ENCODE peak calls at places on chromosomes 1 and 21, in nine cellular contexts. One of them, this sample, is unnamed.

GRCh38 chr1:192045038-192045575 is 113.2 kb upstream of the RGS18 start:
- DNase-seq in hepatocyte: no peak
- DNase-seq in Calu3: no peak
- DNase-seq in esophagus squamous epithelium: no peak
- DNase-seq in endothelial cell: no peak
- DNase-seq in kidney epithelial cell: no peak
- DNase-seq in lower lobe of right lung: no peak
- DNase-seq in cardiac muscle cell: peak
- DNase-seq in natural killer cell: no peak
- DNase-seq in this sample: no peak

GRCh38 chr1:247357062-247357780 is 25.6 kb upstream of the ZNF496 start:
- DNase-seq in hepatocyte: peak
- DNase-seq in Calu3: no peak
- DNase-seq in esophagus squamous epithelium: no peak
- DNase-seq in endothelial cell: no peak
- DNase-seq in kidney epithelial cell: no peak
- DNase-seq in lower lobe of right lung: no peak
- DNase-seq in cardiac muscle cell: no peak
- DNase-seq in natural killer cell: no peak
- DNase-seq in this sample: no peak

GRCh38 chr1:62800274-62800673 is 16.3 kb downstream of the ATG4C start:
- DNase-seq in hepatocyte: no peak
- DNase-seq in Calu3: no peak
- DNase-seq in esophagus squamous epithelium: no peak
- DNase-seq in endothelial cell: no peak
- DNase-seq in kidney epithelial cell: no peak
- DNase-seq in lower lobe of right lung: no peak
- DNase-seq in cardiac muscle cell: no peak
- DNase-seq in natural killer cell: no peak
- DNase-seq in this sample: no peak

GRCh38 chr1:185646202-185646683 is 87.9 kb upstream of the HMCN1 start:
- DNase-seq in hepatocyte: peak
- DNase-seq in Calu3: peak
- DNase-seq in esophagus squamous epithelium: no peak
- DNase-seq in endothelial cell: peak
- DNase-seq in kidney epithelial cell: peak
- DNase-seq in lower lobe of right lung: no peak
- DNase-seq in cardiac muscle cell: peak
- DNase-seq in natural killer cell: no peak
- DNase-seq in this sample: no peak

GRCh38 chr1:233885196-233886028 is 19.1 kb upstream of the SLC35F3 start:
- DNase-seq in hepatocyte: no peak
- DNase-seq in Calu3: no peak
- DNase-seq in esophagus squamous epithelium: no peak
- DNase-seq in endothelial cell: no peak
- DNase-seq in kidney epithelial cell: no peak
- DNase-seq in lower lobe of right lung: no peak
- DNase-seq in cardiac muscle cell: no peak
- DNase-seq in natural killer cell: no peak
- DNase-seq in this sample: no peak

GRCh38 chr1:36161656-36162531 is 5.9 kb downstream of the MAP7D1 start:
- DNase-seq in hepatocyte: peak
- DNase-seq in Calu3: peak
- DNase-seq in esophagus squamous epithelium: no peak
- DNase-seq in endothelial cell: no peak
- DNase-seq in kidney epithelial cell: peak
- DNase-seq in lower lobe of right lung: peak
- DNase-seq in cardiac muscle cell: no peak
- DNase-seq in natural killer cell: peak
- DNase-seq in this sample: no peak

GRCh38 chr1:3016641-3017439 is 4.4 kb upstream of the ACTRT2 start:
- DNase-seq in hepatocyte: no peak
- DNase-seq in Calu3: no peak
- DNase-seq in esophagus squamous epithelium: no peak
- DNase-seq in endothelial cell: no peak
- DNase-seq in kidney epithelial cell: no peak
- DNase-seq in lower lobe of right lung: no peak
- DNase-seq in cardiac muscle cell: no peak
- DNase-seq in natural killer cell: no peak
- DNase-seq in this sample: peak

GRCh38 chr1:27342391-27342777 is 562 bp downstream of the SYTL1 start:
- DNase-seq in hepatocyte: no peak
- DNase-seq in Calu3: no peak
- DNase-seq in esophagus squamous epithelium: no peak
- DNase-seq in endothelial cell: no peak
- DNase-seq in kidney epithelial cell: no peak
- DNase-seq in lower lobe of right lung: no peak
- DNase-seq in cardiac muscle cell: no peak
- DNase-seq in natural killer cell: no peak
- DNase-seq in this sample: no peak

GRCh38 chr1:175906370-175906769 is 163.0 kb upstream of the TNR start:
- DNase-seq in hepatocyte: no peak
- DNase-seq in Calu3: no peak
- DNase-seq in esophagus squamous epithelium: no peak
- DNase-seq in endothelial cell: no peak
- DNase-seq in kidney epithelial cell: no peak
- DNase-seq in lower lobe of right lung: no peak
- DNase-seq in cardiac muscle cell: no peak
- DNase-seq in natural killer cell: no peak
- DNase-seq in this sample: no peak

GRCh38 chr1:64539808-64540207 is 69.9 kb downstream of the CACHD1 start:
- DNase-seq in hepatocyte: peak
- DNase-seq in Calu3: no peak
- DNase-seq in esophagus squamous epithelium: no peak
- DNase-seq in endothelial cell: no peak
- DNase-seq in kidney epithelial cell: no peak
- DNase-seq in lower lobe of right lung: peak
- DNase-seq in cardiac muscle cell: peak
- DNase-seq in natural killer cell: no peak
- DNase-seq in this sample: no peak

GRCh38 chr1:44700573-44700972 is 26.1 kb downstream of the ARMH1 start:
- DNase-seq in hepatocyte: no peak
- DNase-seq in Calu3: no peak
- DNase-seq in esophagus squamous epithelium: no peak
- DNase-seq in endothelial cell: no peak
- DNase-seq in kidney epithelial cell: no peak
- DNase-seq in lower lobe of right lung: no peak
- DNase-seq in cardiac muscle cell: no peak
- DNase-seq in natural killer cell: no peak
- DNase-seq in this sample: no peak

GRCh38 chr1:61446531-61446991 is 278.4 kb downstream of the TM2D1 start:
- DNase-seq in hepatocyte: no peak
- DNase-seq in Calu3: no peak
- DNase-seq in esophagus squamous epithelium: no peak
- DNase-seq in endothelial cell: no peak
- DNase-seq in kidney epithelial cell: peak
- DNase-seq in lower lobe of right lung: no peak
- DNase-seq in cardiac muscle cell: no peak
- DNase-seq in natural killer cell: no peak
- DNase-seq in this sample: no peak

GRCh38 chr1:46284597-46285564 is 18.5 kb downstream of the LRRC41 start:
- DNase-seq in hepatocyte: peak
- DNase-seq in Calu3: no peak
- DNase-seq in esophagus squamous epithelium: no peak
- DNase-seq in endothelial cell: no peak
- DNase-seq in kidney epithelial cell: no peak
- DNase-seq in lower lobe of right lung: no peak
- DNase-seq in cardiac muscle cell: peak
- DNase-seq in natural killer cell: no peak
- DNase-seq in this sample: no peak

GRCh38 chr21:38475519-38475918 is 22.8 kb downstream of the ERG start:
- DNase-seq in hepatocyte: no peak
- DNase-seq in Calu3: no peak
- DNase-seq in esophagus squamous epithelium: no peak
- DNase-seq in endothelial cell: no peak
- DNase-seq in kidney epithelial cell: no peak
- DNase-seq in lower lobe of right lung: no peak
- DNase-seq in cardiac muscle cell: no peak
- DNase-seq in natural killer cell: no peak
- DNase-seq in this sample: no peak

GRCh38 chr1:229022595-229023350 is 248.1 kb upstream of the RAB4A start:
- DNase-seq in hepatocyte: no peak
- DNase-seq in Calu3: no peak
- DNase-seq in esophagus squamous epithelium: no peak
- DNase-seq in endothelial cell: no peak
- DNase-seq in kidney epithelial cell: no peak
- DNase-seq in lower lobe of right lung: no peak
- DNase-seq in cardiac muscle cell: no peak
- DNase-seq in natural killer cell: no peak
- DNase-seq in this sample: no peak

GRCh38 chr1:35431173-35431599 is 126.0 kb downstream of the KIAA0319L start:
- DNase-seq in hepatocyte: no peak
- DNase-seq in Calu3: no peak
- DNase-seq in esophagus squamous epithelium: no peak
- DNase-seq in endothelial cell: no peak
- DNase-seq in kidney epithelial cell: no peak
- DNase-seq in lower lobe of right lung: no peak
- DNase-seq in cardiac muscle cell: no peak
- DNase-seq in natural killer cell: no peak
- DNase-seq in this sample: no peak

GRCh38 chr1:155016231-155016831 is 13.7 kb downstream of the ZBTB7B start:
- DNase-seq in hepatocyte: no peak
- DNase-seq in Calu3: no peak
- DNase-seq in esophagus squamous epithelium: no peak
- DNase-seq in endothelial cell: no peak
- DNase-seq in kidney epithelial cell: no peak
- DNase-seq in lower lobe of right lung: no peak
- DNase-seq in cardiac muscle cell: no peak
- DNase-seq in natural killer cell: no peak
- DNase-seq in this sample: no peak

GRCh38 chr1:153597206-153597605 is 15.7 kb downstream of the S100A16 start:
- DNase-seq in hepatocyte: no peak
- DNase-seq in Calu3: no peak
- DNase-seq in esophagus squamous epithelium: no peak
- DNase-seq in endothelial cell: no peak
- DNase-seq in kidney epithelial cell: no peak
- DNase-seq in lower lobe of right lung: no peak
- DNase-seq in cardiac muscle cell: no peak
- DNase-seq in natural killer cell: no peak
- DNase-seq in this sample: no peak

GRCh38 chr1:156086256-156086662 is 4.0 kb upstream of the MEX3A start:
- DNase-seq in hepatocyte: peak
- DNase-seq in Calu3: peak
- DNase-seq in esophagus squamous epithelium: no peak
- DNase-seq in endothelial cell: no peak
- DNase-seq in kidney epithelial cell: no peak
- DNase-seq in lower lobe of right lung: peak
- DNase-seq in cardiac muscle cell: peak
- DNase-seq in natural killer cell: no peak
- DNase-seq in this sample: no peak

GRCh38 chr1:6743189-6744101 is 41.8 kb upstream of the CAMTA1 start:
- DNase-seq in hepatocyte: no peak
- DNase-seq in Calu3: peak
- DNase-seq in esophagus squamous epithelium: no peak
- DNase-seq in endothelial cell: no peak
- DNase-seq in kidney epithelial cell: peak
- DNase-seq in lower lobe of right lung: peak
- DNase-seq in cardiac muscle cell: no peak
- DNase-seq in natural killer cell: peak
- DNase-seq in this sample: no peak

GRCh38 chr1:95754412-95754811 is 520.4 kb downstream of the RWDD3 start:
- DNase-seq in hepatocyte: no peak
- DNase-seq in Calu3: no peak
- DNase-seq in esophagus squamous epithelium: no peak
- DNase-seq in endothelial cell: no peak
- DNase-seq in kidney epithelial cell: no peak
- DNase-seq in lower lobe of right lung: no peak
- DNase-seq in cardiac muscle cell: no peak
- DNase-seq in natural killer cell: no peak
- DNase-seq in this sample: peak

GRCh38 chr1:229717774-229718173 is 91.7 kb downstream of the URB2 start:
- DNase-seq in hepatocyte: no peak
- DNase-seq in Calu3: peak
- DNase-seq in esophagus squamous epithelium: no peak
- DNase-seq in endothelial cell: no peak
- DNase-seq in kidney epithelial cell: no peak
- DNase-seq in lower lobe of right lung: no peak
- DNase-seq in cardiac muscle cell: no peak
- DNase-seq in natural killer cell: no peak
- DNase-seq in this sample: no peak

DNA sequence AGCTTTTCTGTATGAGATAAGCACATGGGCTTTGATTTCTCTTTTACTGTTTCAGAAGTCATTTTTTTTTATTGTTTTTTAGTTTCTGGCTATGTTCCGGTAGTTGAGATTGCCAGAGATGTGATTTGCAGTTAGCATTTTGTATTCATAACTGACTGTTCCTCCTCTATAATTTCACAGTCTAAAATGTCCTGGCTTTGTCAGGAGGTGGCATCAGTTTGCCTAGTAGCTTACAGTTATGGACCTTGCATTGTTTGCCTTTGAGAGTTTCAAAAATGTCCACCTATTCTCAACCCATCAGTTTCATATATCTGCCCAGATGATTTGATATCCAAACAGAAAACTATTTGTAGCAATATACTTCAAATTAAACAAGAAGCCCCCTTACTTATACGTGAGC is 39.5 kb upstream of the ST6GALNAC3 start:
- DNase-seq in hepatocyte: peak
- DNase-seq in Calu3: peak
- DNase-seq in esophagus squamous epithelium: no peak
- DNase-seq in endothelial cell: no peak
- DNase-seq in kidney epithelial cell: no peak
- DNase-seq in lower lobe of right lung: no peak
- DNase-seq in cardiac muscle cell: no peak
- DNase-seq in natural killer cell: no peak
- DNase-seq in this sample: no peak
- TF ChIP-seq CTCF in hepatocyte: peak
- TF ChIP-seq CTCF in Calu3: peak
- TF ChIP-seq CTCF in esophagus squamous epithelium: no peak
- TF ChIP-seq CTCF in endothelial cell: no peak
- TF ChIP-seq CTCF in kidney epithelial cell: peak
- TF ChIP-seq CTCF in lower lobe of right lung: peak
- TF ChIP-seq CTCF in cardiac muscle cell: peak
- TF ChIP-seq CTCF in natural killer cell: no peak
- TF ChIP-seq CTCF in this sample: peak

GRCh38 chr1:200556005-200556404 is 64.5 kb downstream of the KIF14 start:
- DNase-seq in hepatocyte: no peak
- DNase-seq in Calu3: no peak
- DNase-seq in esophagus squamous epithelium: no peak
- DNase-seq in endothelial cell: peak
- DNase-seq in kidney epithelial cell: no peak
- DNase-seq in lower lobe of right lung: no peak
- DNase-seq in cardiac muscle cell: no peak
- DNase-seq in natural killer cell: no peak
- DNase-seq in this sample: no peak
- TF ChIP-seq CTCF in hepatocyte: peak
- TF ChIP-seq CTCF in Calu3: no peak
- TF ChIP-seq CTCF in esophagus squamous epithelium: no peak
- TF ChIP-seq CTCF in endothelial cell: no peak
- TF ChIP-seq CTCF in kidney epithelial cell: peak
- TF ChIP-seq CTCF in lower lobe of right lung: no peak
- TF ChIP-seq CTCF in cardiac muscle cell: peak
- TF ChIP-seq CTCF in natural killer cell: no peak
- TF ChIP-seq CTCF in this sample: peak

GRCh38 chr1:221431068-221431651 is 310.7 kb downstream of the DUSP10 start:
- DNase-seq in hepatocyte: no peak
- DNase-seq in Calu3: no peak
- DNase-seq in esophagus squamous epithelium: no peak
- DNase-seq in endothelial cell: no peak
- DNase-seq in kidney epithelial cell: no peak
- DNase-seq in lower lobe of right lung: no peak
- DNase-seq in cardiac muscle cell: peak
- DNase-seq in natural killer cell: no peak
- DNase-seq in this sample: no peak
- TF ChIP-seq CTCF in hepatocyte: no peak
- TF ChIP-seq CTCF in Calu3: no peak
- TF ChIP-seq CTCF in esophagus squamous epithelium: no peak
- TF ChIP-seq CTCF in endothelial cell: no peak
- TF ChIP-seq CTCF in kidney epithelial cell: no peak
- TF ChIP-seq CTCF in lower lobe of right lung: no peak
- TF ChIP-seq CTCF in cardiac muscle cell: no peak
- TF ChIP-seq CTCF in natural killer cell: no peak
- TF ChIP-seq CTCF in this sample: peak

GRCh38 chr1:204494281-204495077 is at the start of gene PIK3C2B:
- DNase-seq in hepatocyte: peak
- DNase-seq in Calu3: peak
- DNase-seq in esophagus squamous epithelium: no peak
- DNase-seq in endothelial cell: peak
- DNase-seq in kidney epithelial cell: no peak
- DNase-seq in lower lobe of right lung: peak
- DNase-seq in cardiac muscle cell: peak
- DNase-seq in natural killer cell: peak
- DNase-seq in this sample: no peak
- TF ChIP-seq CTCF in hepatocyte: peak
- TF ChIP-seq CTCF in Calu3: peak
- TF ChIP-seq CTCF in esophagus squamous epithelium: peak
- TF ChIP-seq CTCF in endothelial cell: peak
- TF ChIP-seq CTCF in kidney epithelial cell: peak
- TF ChIP-seq CTCF in lower lobe of right lung: peak
- TF ChIP-seq CTCF in cardiac muscle cell: peak
- TF ChIP-seq CTCF in natural killer cell: peak
- TF ChIP-seq CTCF in this sample: peak

This sample was measured in chondrocyte.